ENCODE peak calls at places on chromosomes 13 and 19, in four cellular contexts. B is AG09309; E is GM12865; U is CD8-positive, alpha-beta T cell. V is an unnamed sample.

GRCh38 chr19:4375620-4376228 is 24.6 kb downstream of the SH3GL1 start:
- DNase-seq in B (peak; percentile 49), E (peak; percentile 87), U (no peak), V (no peak)

GRCh38 chr19:9353011-9353410 is 9.8 kb upstream of the ZNF177 start:
- DNase-seq in B (no peak), E (no peak), U (no peak), V (no peak)

GRCh38 chr19:45187421-45188100 is 9.0 kb downstream of the BLOC1S3 start:
- DNase-seq in B (no peak), E (peak; percentile 68), U (peak; percentile 33), V (peak; percentile 35)

GRCh38 chr13:112672651-112673284 is 17.1 kb upstream of the ATP11A start:
- DNase-seq in B (no peak), E (no peak), U (no peak), V (no peak)

GRCh38 chr19:31255174-31255862 is 93.9 kb downstream of the TSHZ3 start:
- DNase-seq in B (no peak), E (no peak), U (no peak), V (no peak)

GRCh38 chr13:76820759-76821158 is 65.4 kb downstream of the KCTD12 start:
- DNase-seq in B (peak; percentile 17), E (no peak), U (no peak), V (no peak)

GRCh38 chr13:99217461-99218101 is 16.9 kb downstream of the UBAC2 start:
- DNase-seq in B (no peak), E (no peak), U (peak; percentile 49), V (no peak)

GRCh38 chr13:50127017-50127725 is 111.9 kb downstream of the KCNRG start:
- DNase-seq in B (no peak), E (peak; percentile 12), U (peak; percentile 49), V (no peak)

GRCh38 chr19:17610384-17610783 is 54.9 kb downstream of the COLGALT1 start:
- DNase-seq in B (no peak), E (peak; percentile 44), U (no peak), V (peak; percentile 19)

GRCh38 chr13:96575423-96576320 is 418.6 kb downstream of the OXGR1 start:
- DNase-seq in B (no peak), E (no peak), U (no peak), V (peak; percentile 50)

GRCh38 chr13:66425741-66426140 is 804.4 kb downstream of the PCDH9 start:
- DNase-seq in B (no peak), E (no peak), U (no peak), V (no peak)

GRCh38 chr13:90545070-90545840 is 802.2 kb upstream of the MIR17HG start:
- DNase-seq in B (no peak), E (no peak), U (no peak), V (peak; percentile 56)

GRCh38 chr13:99087130-99087953 is 109.5 kb upstream of the DOCK9 start:
- DNase-seq in B (peak; percentile 27), E (peak; percentile 91), U (peak; percentile 93), V (peak; percentile 94)

GRCh38 chr13:91659583-91660415 is 261.4 kb downstream of the GPC5 start:
- DNase-seq in B (no peak), E (peak; percentile 3), U (no peak), V (no peak)

GRCh38 chr19:38046254-38047047 is 139.4 kb downstream of the SIPA1L3 start:
- DNase-seq in B (no peak), E (peak; percentile 92), U (no peak), V (no peak)

GRCh38 chr19:18789883-18790565 is 1.1 kb downstream of the COMP start:
- DNase-seq in B (no peak), E (peak; percentile 26), U (no peak), V (no peak)

GRCh38 chr19:52170304-52170703 is 1.1 kb downstream of the ZNF836 start:
- DNase-seq in B (no peak), E (no peak), U (peak; percentile 17), V (no peak)

GRCh38 chr13:43848250-43848649 is 31.3 kb downstream of the CCDC122 start:
- DNase-seq in B (peak; percentile 72), E (no peak), U (no peak), V (peak; percentile 41)

DNA sequence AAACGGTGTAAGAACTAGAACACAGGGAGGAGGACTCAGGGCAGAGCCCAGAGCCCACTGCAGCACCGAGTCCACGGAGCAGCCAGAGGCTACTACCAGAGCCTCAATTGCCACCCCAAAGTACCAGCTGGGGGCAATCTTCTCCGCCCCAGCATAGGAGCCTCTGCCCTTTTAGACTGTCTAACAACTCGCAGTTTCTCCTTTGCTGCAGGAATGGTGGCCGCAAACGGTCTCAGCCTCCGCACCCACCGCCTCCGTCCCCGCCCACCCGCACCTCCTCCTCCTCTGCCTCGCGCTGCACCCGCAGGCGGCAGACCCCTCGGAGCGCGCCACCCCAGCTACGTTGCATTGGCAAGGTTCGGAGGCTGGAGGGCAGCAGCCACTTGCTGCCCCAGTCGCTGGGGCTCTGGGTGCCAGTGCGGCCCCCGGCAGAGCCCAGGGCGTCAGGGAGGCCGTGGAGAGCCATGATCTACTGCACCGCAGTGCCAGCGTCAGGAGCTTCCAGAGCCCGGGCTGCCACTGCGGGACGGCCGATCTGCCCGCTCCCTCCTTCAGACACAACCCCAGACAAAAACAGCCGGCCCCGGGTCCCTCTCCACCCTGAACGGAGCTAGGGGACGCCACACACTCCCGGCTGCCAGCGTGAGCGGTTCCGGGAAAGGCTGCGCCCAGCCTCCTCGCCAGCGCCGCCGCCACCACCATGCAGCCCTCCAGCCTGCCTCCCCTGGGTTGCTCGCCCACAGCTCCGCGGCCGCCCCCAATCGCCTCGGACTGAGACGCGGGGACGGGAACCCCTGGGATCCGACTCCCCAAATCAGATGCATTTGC is 1.8 kb downstream of the FGF14 start:
- DNase-seq in B (no peak), E (no peak), U (no peak), V (peak; percentile 8)
- TF ChIP-seq CTCF in B (peak; percentile 9), E (no peak), U (peak; percentile 10), V (no peak)

GRCh38 chr19:50257141-50257540 is 53.7 kb downstream of the MYH14 start:
- DNase-seq in B (no peak), E (no peak), U (no peak), V (no peak)

GRCh38 chr19:50261446-50261970 is 58.1 kb downstream of the MYH14 start:
- DNase-seq in B (no peak), E (no peak), U (no peak), V (no peak)

GRCh38 chr19:50263176-50263575 is 59.8 kb downstream of the MYH14 start:
- DNase-seq in B (no peak), E (no peak), U (no peak), V (no peak)

GRCh38 chr19:50255115-50255514 is 51.7 kb downstream of the MYH14 start:
- DNase-seq in B (no peak), E (no peak), U (no peak), V (no peak)

GRCh38 chr19:50258918-50259372 is 55.5 kb downstream of the MYH14 start:
- DNase-seq in B (no peak), E (peak; percentile 54), U (no peak), V (no peak)
- H3K4me3 ChIP-seq in B (no peak overlapping the region), E (no peak overlapping the region), U (no peak overlapping the region), V (no peak overlapping the region)

GRCh38 chr19:56312787-56313343 is 1.8 kb downstream of the ZSCAN5A start:
- DNase-seq in B (no peak), E (peak; percentile 18), U (no peak), V (no peak)

GRCh38 chr19:56312337-56312736 is 2.3 kb downstream of the ZSCAN5A start:
- DNase-seq in B (no peak), E (no peak), U (no peak), V (no peak)

GRCh38 chr19:56310462-56310861 is 4.2 kb downstream of the ZSCAN5A start:
- DNase-seq in B (no peak), E (no peak), U (no peak), V (no peak)

GRCh38 chr19:56309511-56310185 is 5.0 kb downstream of the ZSCAN5A start:
- DNase-seq in B (no peak), E (peak; percentile 78), U (peak; percentile 47), V (peak; percentile 75)

GRCh38 chr19:56308792-56309191 is 5.8 kb downstream of the ZSCAN5A start:
- DNase-seq in B (no peak), E (no peak), U (no peak), V (no peak)
- TF ChIP-seq CTCF in B (no peak), E (no peak), U (no peak), V (no peak)

GRCh38 chr19:6521718-6522646 is 8.8 kb upstream of the TNFSF9 start:
- DNase-seq in B (no peak), E (peak; percentile 91), U (peak; percentile 62), V (no peak)
- H3K4me3 ChIP-seq in B (no peak overlapping the region), E (peak overlapping the region; percentile 52), U (no peak overlapping the region), V (no peak overlapping the region)

GRCh38 chr13:40992678-40993077 is 26.4 kb downstream of the ELF1 start:
- DNase-seq in B (no peak), E (no peak), U (no peak), V (no peak)
- TF ChIP-seq CTCF in B (no peak), E (no peak), U (peak; percentile 47), V (no peak)

DNA sequence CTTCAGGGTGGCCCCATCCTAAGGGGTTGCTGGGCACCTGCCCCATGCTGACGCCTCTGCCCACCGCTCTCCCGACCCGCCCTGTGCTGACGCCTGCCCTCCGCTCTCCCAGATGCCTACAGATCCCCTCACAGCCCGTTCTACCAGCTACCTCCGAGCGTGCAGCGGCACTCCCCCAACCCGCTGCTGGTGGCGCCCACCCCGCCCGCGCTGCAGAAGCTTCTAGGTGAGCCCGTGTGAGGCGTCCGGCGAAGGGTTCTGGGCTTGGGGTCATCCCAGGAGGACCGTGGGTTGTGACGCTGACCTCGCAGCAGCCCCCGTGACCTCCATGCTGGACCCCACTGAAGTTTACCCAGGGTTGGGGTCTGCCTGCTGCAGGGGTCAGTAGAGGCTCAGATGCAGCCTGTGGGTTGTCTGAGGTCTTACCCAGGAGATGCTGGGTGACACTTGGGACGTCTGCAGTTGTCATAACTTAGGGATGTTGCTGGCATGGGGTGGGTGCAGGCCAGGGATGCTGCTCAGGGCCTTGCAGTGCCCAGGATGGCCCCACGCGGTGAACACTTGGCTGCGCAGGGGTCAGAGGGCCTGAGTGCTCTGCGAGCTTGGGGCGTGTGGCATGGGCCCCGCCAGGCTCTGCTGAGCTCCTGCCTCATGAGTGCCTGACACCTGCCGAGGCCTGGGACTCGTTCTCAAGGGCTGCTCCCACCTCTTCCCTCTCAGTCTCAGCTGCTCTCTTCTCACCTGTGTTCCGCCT is 25.0 kb downstream of the PLEKHJ1 start:
- DNase-seq in B (no peak), E (no peak), U (no peak), V (no peak)
- H3K4me3 ChIP-seq in B (no peak overlapping the region), E (no peak overlapping the region), U (no peak overlapping the region), V (no peak overlapping the region)

DNA sequence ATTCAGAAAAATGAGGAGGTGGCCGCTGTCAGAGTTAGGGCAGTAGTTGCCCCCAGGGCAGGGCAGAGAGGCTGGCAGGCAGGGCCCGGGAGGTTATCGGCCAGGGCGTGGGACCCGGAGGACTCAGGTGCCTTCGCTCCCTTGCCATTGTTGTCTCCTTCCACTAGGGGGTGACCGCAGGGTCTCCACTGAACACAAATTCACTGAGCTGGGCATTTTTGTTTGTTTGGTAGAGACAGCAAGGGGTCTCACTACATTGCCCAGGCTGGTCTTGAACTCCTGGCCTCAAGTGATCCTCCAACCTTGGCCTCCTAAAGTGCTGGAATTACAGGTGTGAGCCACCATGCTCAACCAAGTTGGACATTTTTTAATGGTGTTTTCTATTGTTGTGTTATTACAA is 25.1 kb downstream of the CARS2 start:
- DNase-seq in B (no peak), E (peak; percentile 40), U (peak; percentile 16), V (peak; percentile 18)
- TF ChIP-seq CTCF in B (peak; percentile 57), E (peak; percentile 44), U (no peak), V (peak; percentile 38)